ENCODE peak calls at places on chromosomes 4 and X, in four cellular contexts. C is K562, X is GM12878, I is H1. R is an unnamed sample.

GRCh38 chr4:6360385-6360784 is 90.7 kb downstream of the WFS1 start:
- DNase-seq in C (peak), X (no peak), I (no peak), R (no peak)

GRCh38 chrX:24696241-24696640 is 2.5 kb downstream of the POLA1 start:
- DNase-seq in C (no peak), X (no peak), I (no peak), R (no peak)

GRCh38 chr4:4333265-4333706 is 43.2 kb downstream of the ZBTB49 start:
- DNase-seq in C (no peak), X (no peak), I (no peak), R (no peak)

GRCh38 chr4:28686618-28687017 is 1826.0 kb downstream of the STIM2 start:
- DNase-seq in C (peak), X (no peak), I (peak), R (peak)

GRCh38 chrX:153338836-153339235 is 4.9 kb downstream of the ZNF275 start:
- DNase-seq in C (no peak), X (no peak), I (no peak), R (no peak)

GRCh38 chr4:39637572-39638357 is 900 bp downstream of the SMIM14 start:
- DNase-seq in C (peak), X (no peak), I (no peak), R (peak)

GRCh38 chr4:15405069-15405468 is 22.8 kb upstream of the C1QTNF7 start:
- DNase-seq in C (no peak), X (no peak), I (no peak), R (no peak)

GRCh38 chr4:138114434-138114833 is 127.7 kb downstream of the SLC7A11 start:
- DNase-seq in C (no peak), X (peak), I (no peak), R (no peak)

GRCh38 chr4:75939890-75940691 is 722 bp downstream of the NAAA start:
- DNase-seq in C (peak), X (no peak), I (no peak), R (peak)

GRCh38 chrX:65924938-65925507 is 114.9 kb downstream of the VSIG4 start:
- DNase-seq in C (peak), X (no peak), I (no peak), R (no peak)

GRCh38 chr4:169116270-169116901 is 106.3 kb upstream of the CBR4 start:
- DNase-seq in C (no peak), X (no peak), I (no peak), R (no peak)

GRCh38 chrX:131058136-131058868 is at the start of gene ARHGAP36:
- DNase-seq in C (peak), X (no peak), I (no peak), R (no peak)

GRCh38 chrX:139508099-139508498 is 22.4 kb upstream of the F9 start:
- DNase-seq in C (no peak), X (no peak), I (no peak), R (no peak)

DNA sequence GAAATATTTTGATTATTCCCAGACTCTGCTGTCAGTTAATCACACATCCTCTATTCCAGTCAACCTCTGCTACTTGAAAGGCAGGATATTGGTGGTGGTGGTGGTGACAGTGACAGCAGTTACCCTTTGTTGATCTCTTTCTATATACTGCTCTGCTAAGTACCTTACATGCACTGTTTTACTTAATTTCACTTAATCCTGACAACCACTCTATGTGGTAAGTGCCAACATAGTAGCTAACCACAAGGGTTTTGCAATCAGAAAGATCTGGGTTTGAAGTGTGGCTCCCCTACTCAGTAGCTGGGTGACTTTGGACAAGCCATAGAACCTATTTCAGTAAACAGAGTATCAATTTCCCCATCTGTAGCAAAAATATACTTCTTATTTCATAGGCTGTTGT is 24.2 kb upstream of the F9 start:
- DNase-seq in C (no peak), X (no peak), I (no peak), R (no peak)
- TF ChIP-seq JUND in C (no peak), X (no peak), I (no peak), R (no peak)

DNA sequence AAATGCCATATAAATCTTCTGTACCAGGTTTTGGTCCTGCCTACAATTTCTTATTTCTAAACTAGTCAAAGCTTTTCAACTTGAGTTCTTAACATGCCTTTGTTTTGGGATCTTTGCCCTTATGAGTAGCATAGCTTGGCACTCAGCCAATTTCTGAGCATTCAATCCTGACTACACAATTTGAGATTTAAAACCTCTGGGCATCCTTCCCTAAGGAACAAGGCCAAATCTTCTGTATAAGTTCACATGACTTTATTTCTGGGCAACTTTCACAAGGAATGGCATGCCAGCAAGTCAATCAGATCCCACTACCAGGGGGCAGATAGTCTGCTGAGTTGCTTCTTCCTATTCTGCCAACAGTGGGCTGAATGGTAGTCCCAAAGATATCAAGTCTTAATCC is 254.2 kb downstream of the ADAMTS3 start:
- DNase-seq in C (no peak), X (no peak), I (no peak), R (no peak)
- TF ChIP-seq KDM1A in C (no peak), X (no peak), I (no peak), R (no peak)

GRCh38 chrX:10526442-10526841 is 93.9 kb downstream of the MID1 start:
- DNase-seq in C (no peak), X (no peak), I (no peak), R (no peak)

GRCh38 chrX:10531927-10532326 is 88.5 kb downstream of the MID1 start:
- DNase-seq in C (no peak), X (no peak), I (no peak), R (no peak)

GRCh38 chrX:10525381-10525780 is 95.0 kb downstream of the MID1 start:
- DNase-seq in C (no peak), X (no peak), I (no peak), R (no peak)

GRCh38 chrX:10533686-10534365 is 86.6 kb downstream of the MID1 start:
- DNase-seq in C (no peak), X (no peak), I (no peak), R (no peak)

GRCh38 chrX:10529344-10529743 is 91.0 kb downstream of the MID1 start:
- DNase-seq in C (no peak), X (no peak), I (no peak), R (no peak)
- TF ChIP-seq JUND in C (no peak), X (no peak), I (no peak), R (no peak)

DNA sequence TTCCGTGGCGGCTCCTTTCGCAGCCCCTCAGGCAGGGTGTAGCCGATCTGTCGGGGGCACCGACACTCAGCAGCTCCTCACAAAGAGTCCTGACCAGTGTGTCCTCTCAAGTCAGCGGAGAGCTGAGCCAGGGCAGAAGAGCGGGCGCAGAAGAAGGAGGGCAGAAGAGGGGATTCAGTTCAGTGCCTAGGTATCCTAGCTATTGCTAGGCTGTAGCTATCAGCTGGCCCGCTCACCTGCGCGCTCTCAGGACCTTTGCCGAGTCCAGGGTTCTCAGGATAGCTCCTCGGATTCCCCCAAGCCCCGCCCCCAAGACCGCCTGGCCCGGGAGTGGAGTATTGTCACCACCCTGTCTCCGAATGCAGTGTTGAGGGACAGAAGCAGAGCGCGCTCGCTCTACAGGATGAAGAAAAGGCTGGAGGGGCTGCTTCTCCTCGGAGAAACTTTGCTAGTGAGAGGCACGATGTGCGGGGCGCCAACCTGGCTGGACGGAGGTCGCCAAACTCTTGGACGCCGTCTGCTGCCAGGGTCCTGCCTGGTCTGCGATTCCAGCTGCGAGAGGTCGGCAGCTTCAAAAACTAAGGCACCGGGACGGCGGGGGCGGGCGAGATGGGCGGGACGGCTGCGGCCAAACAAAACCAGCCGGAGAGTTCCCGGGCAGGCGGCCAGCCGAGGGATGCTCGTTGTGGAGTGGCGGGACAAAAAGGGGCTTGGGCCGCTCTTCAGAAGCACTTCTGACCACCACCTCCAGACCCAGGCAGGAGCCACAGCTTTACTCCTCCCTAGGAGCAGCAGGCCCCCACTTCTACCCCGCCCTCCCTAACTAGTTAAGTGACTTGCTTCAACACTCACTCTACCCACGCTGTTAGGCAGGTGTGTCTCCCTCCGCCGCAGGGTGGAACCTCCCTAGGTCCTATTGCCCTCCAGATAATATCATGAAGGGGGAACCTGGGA is at the start of gene XKRX:
- DNase-seq in C (peak), X (no peak), I (no peak), R (no peak)
- TF ChIP-seq KDM1A in C (no peak), X (no peak), I (no peak), R (no peak)

GRCh38 chr4:99625369-99625768 is 32.3 kb downstream of the C4orf54 start:
- DNase-seq in C (no peak), X (no peak), I (no peak), R (no peak)
- TF ChIP-seq JUND in C (no peak), X (no peak), I (no peak), R (no peak)

GRCh38 chrX:108541286-108541685 is 101.6 kb downstream of the COL4A5 start:
- DNase-seq in C (no peak), X (no peak), I (peak), R (no peak)
- TF ChIP-seq KDM1A in C (no peak), X (no peak), I (no peak), R (no peak)

DNA sequence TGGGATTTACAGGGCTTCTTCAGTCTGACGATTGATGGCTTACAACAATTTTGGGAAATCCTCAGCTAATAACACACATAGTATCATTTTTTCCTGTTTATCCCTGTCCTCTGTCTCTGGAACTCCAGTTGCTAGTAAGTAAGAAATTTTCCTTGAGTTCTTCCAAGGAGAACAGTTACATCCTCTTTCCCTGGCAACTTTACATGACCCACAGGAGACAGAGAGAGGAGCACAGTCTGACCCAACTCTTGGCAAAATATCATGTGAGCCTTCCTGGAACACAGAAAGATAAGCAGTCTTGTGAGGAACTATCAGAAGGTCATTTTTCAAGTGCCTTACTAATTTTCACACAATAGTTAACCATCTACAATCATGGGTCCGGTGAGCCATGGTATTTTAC is 578.7 kb upstream of the PABPC4L start:
- DNase-seq in C (no peak), X (no peak), I (no peak), R (no peak)
- TF ChIP-seq JUND in C (no peak), X (no peak), I (no peak), R (no peak)

GRCh38 chrX:40169193-40170086 is 71.7 kb upstream of the BCOR start:
- DNase-seq in C (peak), X (no peak), I (peak), R (peak)
- TF ChIP-seq KDM1A in C (no peak), X (no peak), I (no peak), R (no peak)

R was measured in HepG2.